ENCODE peak calls at places on chromosomes 6 and 20, in ten cellular contexts. Z is suprapubic skin, U is body of pancreas, Y is ovary, K is testis, B is spleen, M is uterus, C is Peyer's patch, V is IMR-90, E is thyroid gland. T is an unnamed sample.

GRCh38 chr20:49037962-49038387 is 8.1 kb upstream of the CSE1L start:
- DNase-seq in K (no peak), M (no peak), C (no peak), U (no peak), B (no peak), V (peak; percentile 4), E (no peak), Z (no peak), Y (no peak), T (no peak)

GRCh38 chr20:33656010-33656782 is 5.9 kb upstream of the C20orf144 start:
- DNase-seq in E (no peak), K (no peak), V (no peak), M (no peak), Y (peak; percentile 30), C (no peak), Z (no peak), U (no peak), B (peak; percentile 68), T (no peak)

GRCh38 chr6:89007209-89008001 is 44.0 kb upstream of the RNGTT start:
- DNase-seq in C (no peak), K (peak; percentile 35), B (no peak), U (no peak), E (peak; percentile 59), Z (no peak), M (no peak), Y (no peak), V (no peak), T (no peak)

GRCh38 chr6:7827142-7827541 is 83.4 kb downstream of the TXNDC5 start:
- DNase-seq in C (no peak), E (no peak), U (no peak), K (no peak), M (no peak), Y (no peak), V (peak; percentile 36), Z (no peak), B (no peak), T (no peak)

GRCh38 chr6:47083586-47084047 is 41.5 kb upstream of the ADGRF1 start:
- DNase-seq in E (peak; percentile 88), Z (peak; percentile 91), M (peak; percentile 97), U (peak; percentile 92), C (peak; percentile 81), Y (peak; percentile 96), B (peak; percentile 82), K (peak; percentile 78), V (peak; percentile 36), T (no peak)

GRCh38 chr20:38387953-38388352 is 41.7 kb downstream of the LBP start:
- DNase-seq in E (no peak), B (no peak), Z (no peak), C (no peak), V (no peak), M (no peak), K (no peak), Y (no peak), U (no peak), T (no peak)

GRCh38 chr20:63295846-63296245 is 2.9 kb downstream of the COL20A1 start:
- DNase-seq in V (no peak), Y (no peak), M (no peak), B (no peak), Z (no peak), C (no peak), U (no peak), K (no peak), E (no peak), T (no peak)

GRCh38 chr6:18270216-18270615 is 5.9 kb upstream of the DEK start:
- DNase-seq in K (no peak), B (no peak), M (no peak), Y (no peak), C (no peak), U (no peak), V (no peak), E (no peak), Z (no peak), T (no peak)

GRCh38 chr20:41119593-41120561 is 17.5 kb upstream of the PLCG1 start:
- DNase-seq in M (no peak), V (no peak), E (no peak), K (no peak), Y (no peak), B (no peak), U (no peak), Z (no peak), C (no peak), T (no peak)

GRCh38 chr6:82419088-82419720 is 55.6 kb downstream of the TPBG start:
- DNase-seq in B (no peak), K (no peak), E (no peak), Y (no peak), Z (no peak), U (no peak), V (no peak), C (no peak), M (no peak), T (no peak)
- H3K4me3 ChIP-seq in B (no peak overlapping the region), K (no peak overlapping the region), E (no peak overlapping the region), Y (no peak overlapping the region), Z (no peak overlapping the region), U (no peak overlapping the region), V (no peak overlapping the region), C (no peak overlapping the region), M (no peak overlapping the region), T (no peak overlapping the region)

GRCh38 chr20:29876911-29877285 is 1380.6 kb upstream of the DEFB115 start:
- DNase-seq in V (no peak), E (no peak), B (peak; percentile 79), Z (no peak), Y (no peak), C (peak; percentile 46), K (no peak), U (no peak), M (no peak), T (peak; percentile 98)

GRCh38 chr20:29878777-29879442 is 1378.6 kb upstream of the DEFB115 start:
- DNase-seq in V (no peak), K (no peak), E (no peak), Y (no peak), C (peak; percentile 60), U (no peak), Z (peak; percentile 86), B (peak; percentile 84), M (no peak), T (peak; percentile 88)

GRCh38 chr20:29873946-29874345 is 1383.5 kb upstream of the DEFB115 start:
- DNase-seq in Y (no peak), M (no peak), B (peak; percentile 94), E (peak; percentile 41), V (peak; percentile 22), C (peak; percentile 72), K (peak; percentile 72), Z (peak; percentile 93), U (peak; percentile 56), T (peak; percentile 87)

GRCh38 chr20:29874476-29875202 is 1382.8 kb upstream of the DEFB115 start:
- DNase-seq in M (no peak), Z (no peak), B (no peak), E (no peak), C (no peak), U (no peak), K (no peak), V (no peak), Y (no peak), T (peak; percentile 86)

GRCh38 chr20:29878281-29878741 is 1379.2 kb upstream of the DEFB115 start:
- DNase-seq in Z (peak; percentile 85), U (no peak), V (no peak), E (no peak), M (no peak), K (peak; percentile 69), Y (no peak), B (peak; percentile 77), C (peak; percentile 48), T (peak; percentile 85)
- H3K9me3 ChIP-seq in Z (peaks cover 22% of the 10 kb centered on the region), U (peaks cover 13% of the 10 kb centered on the region), V (peaks cover 47% of the 10 kb centered on the region), E (no peaks in the 10 kb centered on the region), M (no peaks in the 10 kb centered on the region), K (no peaks in the 10 kb centered on the region), Y (peaks cover 4% of the 10 kb centered on the region), B (peaks cover 14% of the 10 kb centered on the region), C (peaks cover 3% of the 10 kb centered on the region), T (no peaks in the 10 kb centered on the region)

GRCh38 chr20:22795897-22796296 is 211.5 kb upstream of the FOXA2 start:
- DNase-seq in Y (peak; percentile 76), Z (peak; percentile 81), K (peak; percentile 77), V (peak; percentile 99), M (peak; percentile 78), E (no peak), C (peak; percentile 55), B (no peak), U (peak; percentile 37), T (peak; percentile 92)
- TF ChIP-seq POLR2A in Y (no peak), Z (no peak), K (no peak), V (no peak), M (no peak), E (no peak), C (no peak), B (no peak), U (no peak), T (no peak)

DNA sequence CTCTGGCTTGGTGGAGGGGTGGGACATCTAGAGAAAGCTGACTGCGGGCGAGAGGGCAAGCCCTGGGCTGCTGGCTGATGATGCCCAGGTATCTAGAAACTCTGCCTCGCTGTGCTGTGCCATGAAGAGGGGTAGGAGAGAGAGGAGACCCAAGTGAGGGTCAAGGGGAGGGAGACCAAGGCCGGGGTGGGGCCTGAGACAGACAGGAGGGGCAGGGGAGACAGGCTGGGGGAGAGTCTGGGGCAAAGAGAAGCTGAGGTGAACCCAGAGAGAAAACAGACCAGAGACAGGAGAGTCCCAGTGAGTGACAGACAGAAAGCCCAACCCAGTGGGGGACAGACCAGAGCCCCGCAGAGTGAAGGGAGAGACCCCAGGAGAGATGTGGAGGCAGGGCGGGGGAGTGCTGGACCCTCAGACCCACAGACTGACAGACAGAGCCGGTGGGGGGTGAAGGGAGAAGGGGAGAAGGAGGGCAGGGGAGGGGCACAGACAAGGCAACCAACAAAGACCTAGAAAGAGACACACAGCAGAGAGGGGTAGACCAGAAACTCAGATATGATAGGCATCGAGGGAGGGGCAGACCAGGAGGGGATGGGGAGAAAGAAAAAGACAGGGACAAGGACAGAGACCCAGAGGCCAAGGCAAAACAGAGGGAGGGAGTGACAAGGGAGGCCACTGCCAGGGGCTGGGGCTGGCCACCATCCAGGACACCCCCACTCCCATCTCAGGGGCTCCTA is 5.9 kb downstream of the TEAD3 start:
- DNase-seq in Y (no peak), V (no peak), K (no peak), M (no peak), C (no peak), U (no peak), Z (no peak), B (no peak), E (no peak), T (no peak)
- H3K4me3 ChIP-seq in Y (peak overlapping the region; percentile 32), V (no peak overlapping the region), K (no peak overlapping the region), M (peak overlapping the region; percentile 34), C (peak overlapping the region; percentile 21), U (no peak overlapping the region), Z (peak overlapping the region; percentile 27), B (no peak overlapping the region), E (no peak overlapping the region), T (peak overlapping the region; percentile 41)

DNA sequence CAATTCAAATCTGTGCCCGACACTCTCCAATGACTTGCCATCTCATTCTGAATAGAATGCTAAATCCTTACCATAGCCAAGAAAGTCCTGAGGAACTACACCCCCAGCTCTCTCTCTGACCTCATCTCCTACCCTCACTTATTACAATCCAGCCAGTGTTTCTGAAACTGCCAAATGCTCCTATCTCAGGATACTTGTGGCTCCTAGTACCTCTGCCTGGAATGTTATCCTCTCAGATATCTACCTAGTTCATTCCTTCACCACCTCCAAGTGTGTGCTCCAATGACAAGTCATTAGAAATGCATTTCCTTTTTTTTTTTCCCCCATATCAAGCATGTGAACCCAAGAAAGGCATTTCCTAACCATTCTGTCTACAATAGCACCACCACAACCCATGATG is 24.4 kb downstream of the ZNF184 start:
- DNase-seq in E (no peak), Z (no peak), U (no peak), K (no peak), B (no peak), M (no peak), C (no peak), V (no peak), Y (no peak), T (no peak)
- H3K9me3 ChIP-seq in E (peaks cover 5% of the 10 kb centered on the region), Z (peaks cover 56% of the 10 kb centered on the region), U (peaks cover 44% of the 10 kb centered on the region), K (no peaks in the 10 kb centered on the region), B (peaks cover 75% of the 10 kb centered on the region), M (peaks cover 40% of the 10 kb centered on the region), C (peaks cover 29% of the 10 kb centered on the region), V (peaks cover 47% of the 10 kb centered on the region), Y (peaks cover 28% of the 10 kb centered on the region), T (peaks cover 30% of the 10 kb centered on the region)

GRCh38 chr20:62066339-62066982 is 780 bp upstream of the TAF4 start:
- DNase-seq in K (peak; percentile 40), U (peak; percentile 74), Y (peak; percentile 42), E (peak; percentile 73), V (no peak), M (peak; percentile 39), B (peak; percentile 91), Z (no peak), C (peak; percentile 71), T (no peak)
- TF ChIP-seq POLR2A in K (no peak), U (no peak), Y (no peak), E (no peak), V (no peak), M (no peak), B (no peak), Z (no peak), C (no peak), T (no peak)